ENCODE peak calls at places on chromosomes 2 and 18, in nine cellular contexts. Q, I, Z, B, P, U, T, J and W are unnamed samples.

GRCh38 chr2:162888641-162889040 is 50.1 kb upstream of the KCNH7 start:
- DNase-seq in Q (no peak), I (no peak), Z (no peak), B (no peak), P (no peak), U (no peak), T (no peak), J (no peak), W (no peak)

GRCh38 chr18:34222025-34222395 is 2.7 kb downstream of the NOL4 start:
- DNase-seq in Q (no peak), I (peak), Z (no peak), B (no peak), P (no peak), U (no peak), T (no peak), J (peak), W (no peak)

GRCh38 chr2:201263774-201264173 is 3.4 kb downstream of the CASP8 start:
- DNase-seq in Q (no peak), I (peak), Z (no peak), B (no peak), P (no peak), U (no peak), T (no peak), J (no peak), W (no peak)

GRCh38 chr2:164913640-164914346 is 41.5 kb downstream of the SLC38A11 start:
- DNase-seq in Q (no peak), I (no peak), Z (no peak), B (no peak), P (no peak), U (no peak), T (no peak), J (no peak), W (no peak)

GRCh38 chr2:149221002-149221401 is 109.4 kb upstream of the LYPD6 start:
- DNase-seq in Q (no peak), I (no peak), Z (no peak), B (no peak), P (no peak), U (no peak), T (no peak), J (no peak), W (no peak)

GRCh38 chr2:164954954-164955701 is at the start of gene SLC38A11:
- DNase-seq in Q (no peak), I (no peak), Z (no peak), B (no peak), P (no peak), U (peak), T (peak), J (peak), W (no peak)

GRCh38 chr2:51633073-51633472 is 601.1 kb upstream of the NRXN1 start:
- DNase-seq in Q (no peak), I (no peak), Z (peak), B (no peak), P (no peak), U (no peak), T (no peak), J (no peak), W (no peak)

GRCh38 chr18:35500113-35500512 is 2.4 kb upstream of the INO80C start:
- DNase-seq in Q (no peak), I (no peak), Z (no peak), B (no peak), P (no peak), U (no peak), T (no peak), J (no peak), W (no peak)

GRCh38 chr2:28193552-28194383 is 198.9 kb upstream of the FOSL2 start:
- DNase-seq in Q (no peak), I (no peak), Z (no peak), B (peak), P (no peak), U (no peak), T (no peak), J (no peak), W (no peak)

GRCh38 chr2:205800804-205801203 is 118.5 kb downstream of the NRP2 start:
- DNase-seq in Q (no peak), I (no peak), Z (no peak), B (no peak), P (no peak), U (no peak), T (peak), J (no peak), W (no peak)

GRCh38 chr2:189024861-189025618 is 50.9 kb downstream of the COL3A1 start:
- DNase-seq in Q (no peak), I (peak), Z (peak), B (no peak), P (no peak), U (no peak), T (no peak), J (no peak), W (no peak)

GRCh38 chr2:39141346-39142011 is 20.6 kb upstream of the SOS1 start:
- DNase-seq in Q (no peak), I (peak), Z (no peak), B (no peak), P (no peak), U (no peak), T (no peak), J (no peak), W (no peak)

GRCh38 chr2:134307334-134307733 is 53.5 kb downstream of the MGAT5 start:
- DNase-seq in Q (no peak), I (no peak), Z (no peak), B (no peak), P (no peak), U (no peak), T (no peak), J (no peak), W (no peak)

GRCh38 chr2:101827246-101827645 is 129.7 kb downstream of the MAP4K4 start:
- DNase-seq in Q (no peak), I (no peak), Z (peak), B (no peak), P (no peak), U (peak), T (no peak), J (no peak), W (no peak)

GRCh38 chr2:230664128-230664527 is 48.5 kb upstream of the CAB39 start:
- DNase-seq in Q (no peak), I (peak), Z (no peak), B (no peak), P (peak), U (no peak), T (no peak), J (no peak), W (no peak)

GRCh38 chr2:119218478-119219064 is 5.1 kb upstream of the STEAP3 start:
- DNase-seq in Q (no peak), I (peak), Z (no peak), B (peak), P (no peak), U (no peak), T (no peak), J (no peak), W (peak)

GRCh38 chr2:172734711-172735645 is 667 bp upstream of the RAPGEF4 start:
- DNase-seq in Q (peak), I (no peak), Z (no peak), B (no peak), P (no peak), U (no peak), T (no peak), J (no peak), W (no peak)

GRCh38 chr18:26470011-26470637 is 78.2 kb downstream of the KCTD1 start:
- DNase-seq in Q (peak), I (peak), Z (no peak), B (no peak), P (no peak), U (no peak), T (no peak), J (no peak), W (no peak)

GRCh38 chr2:167134381-167135072 is 246.2 kb downstream of the XIRP2 start:
- DNase-seq in Q (no peak), I (no peak), Z (no peak), B (no peak), P (no peak), U (peak), T (no peak), J (no peak), W (no peak)

GRCh38 chr18:25493401-25493800 is 141.4 kb upstream of the ZNF521 start:
- DNase-seq in Q (no peak), I (no peak), Z (no peak), B (no peak), P (no peak), U (no peak), T (no peak), J (no peak), W (no peak)

GRCh38 chr2:136117391-136117841 is 533 bp downstream of the CXCR4 start:
- DNase-seq in Q (no peak), I (peak), Z (no peak), B (peak), P (peak), U (no peak), T (peak), J (peak), W (no peak)

GRCh38 chr2:219010162-219010756 is 17.0 kb upstream of the CRYBA2 start:
- DNase-seq in Q (peak), I (peak), Z (no peak), B (no peak), P (no peak), U (peak), T (no peak), J (no peak), W (no peak)